ENCODE peak calls at places on chromosome 3, in six cellular contexts. C is esophagus muscularis mucosa; I is CD4-positive, alpha-beta memory T cell; F is fibroblast of pulmonary artery; E is activated CD4-positive, alpha-beta T cell treated with anti-CD3 and anti-CD28 coated beads for 48 hours; P is MV-4-11. Y is an unnamed sample.

GRCh38 chr3:126113733-126114132 is 29.8 kb upstream of the SLC41A3 start:
- DNase-seq in E (peak; percentile 19), P (no peak), C (no peak), I (no peak), F (no peak), Y (peak; percentile 3)

GRCh38 chr3:51434746-51435323 is 43.8 kb downstream of the RBM15B start:
- DNase-seq in P (peak; percentile 28), F (peak; percentile 72), I (peak; percentile 56), C (no peak), E (peak; percentile 55), Y (peak; percentile 79)

GRCh38 chr3:15346516-15346915 is 14.1 kb upstream of the SH3BP5 start:
- DNase-seq in E (no peak), F (no peak), P (no peak), C (no peak), I (no peak), Y (no peak)

GRCh38 chr3:146680602-146681001 is 75.5 kb upstream of the PLSCR5 start:
- DNase-seq in F (no peak), E (no peak), C (no peak), P (no peak), I (no peak), Y (no peak)

GRCh38 chr3:48695113-48695753 is 9.5 kb upstream of the NCKIPSD start:
- DNase-seq in I (no peak), C (no peak), P (no peak), F (peak; percentile 89), E (no peak), Y (no peak)

GRCh38 chr3:72571638-72572114 is 276.6 kb downstream of the SHQ1 start:
- DNase-seq in C (no peak), E (no peak), F (no peak), P (no peak), I (no peak), Y (no peak)

GRCh38 chr3:196506687-196507086 is 3.1 kb upstream of the RNF168 start:
- DNase-seq in C (no peak), E (no peak), F (no peak), P (no peak), I (no peak), Y (peak; percentile 23)

GRCh38 chr3:170632780-170633179 is 46.9 kb upstream of the SLC7A14 start:
- DNase-seq in I (no peak), P (peak; percentile 14), F (no peak), E (no peak), C (peak; percentile 17), Y (no peak)

GRCh38 chr3:32577174-32577573 is 6.5 kb upstream of the DYNC1LI1 start:
- DNase-seq in E (no peak), I (no peak), C (no peak), P (no peak), F (peak; percentile 46), Y (no peak)

GRCh38 chr3:10700821-10701220 is 115.2 kb upstream of the SLC6A11 start:
- DNase-seq in C (no peak), P (no peak), I (no peak), F (no peak), E (no peak), Y (no peak)

GRCh38 chr3:123085293-123085949 is 18.6 kb downstream of the PDIA5 start:
- DNase-seq in E (no peak), P (peak; percentile 53), F (no peak), I (no peak), C (no peak), Y (peak; percentile 25)

GRCh38 chr3:114874447-114874846 is 272.6 kb downstream of the ZBTB20 start:
- DNase-seq in I (no peak), F (peak; percentile 29), C (no peak), P (no peak), E (no peak), Y (no peak)

GRCh38 chr3:112128843-112129727 is 4.0 kb downstream of the GCSAM start:
- DNase-seq in P (peak; percentile 50), E (peak; percentile 54), F (peak; percentile 10), C (no peak), I (peak; percentile 86), Y (no peak)

GRCh38 chr3:55172913-55173312 is 245.1 kb upstream of the LRTM1 start:
- DNase-seq in E (no peak), I (no peak), P (no peak), F (no peak), C (no peak), Y (no peak)

GRCh38 chr3:146218880-146219866 is 31.7 kb downstream of the PLSCR4 start:
- DNase-seq in E (peak; percentile 34), I (peak; percentile 21), C (no peak), P (peak; percentile 9), F (peak; percentile 68), Y (peak; percentile 73)

GRCh38 chr3:104102386-104102785 is 1264.3 kb upstream of the ALCAM start:
- DNase-seq in C (no peak), P (peak; percentile 64), F (peak; percentile 73), E (peak; percentile 6), I (no peak), Y (peak; percentile 9)

GRCh38 chr3:8624612-8625011 is 20.0 kb downstream of the SSUH2 start:
- DNase-seq in E (no peak), C (no peak), P (no peak), F (no peak), I (no peak), Y (no peak)

Y was measured in erythroblast.